ENCODE peak calls at places on chromosomes 1 and 21, in six cellular contexts. One of them, this sample, is unnamed.

GRCh38 chr1:145959333-145959732 is 1.5 kb upstream of the LIX1L start:
- DNase-seq in H9: no peak
- DNase-seq in mesenchymal stem cell: no peak
- DNase-seq in mesendoderm: no peak
- DNase-seq in IMR-90: no peak
- DNase-seq in H1: no peak
- DNase-seq in this sample: no peak

GRCh38 chr1:56330400-56331026 is 248.8 kb downstream of the PLPP3 start:
- DNase-seq in H9: no peak
- DNase-seq in mesenchymal stem cell: peak
- DNase-seq in mesendoderm: peak
- DNase-seq in IMR-90: peak
- DNase-seq in H1: no peak
- DNase-seq in this sample: no peak

GRCh38 chr1:113758631-113759340 is 500 bp downstream of the PHTF1 start:
- DNase-seq in H9: peak
- DNase-seq in mesenchymal stem cell: peak
- DNase-seq in mesendoderm: peak
- DNase-seq in IMR-90: peak
- DNase-seq in H1: peak
- DNase-seq in this sample: peak

GRCh38 chr1:48536477-48536876 is 64.5 kb upstream of the SPATA6 start:
- DNase-seq in H9: no peak
- DNase-seq in mesenchymal stem cell: no peak
- DNase-seq in mesendoderm: no peak
- DNase-seq in IMR-90: no peak
- DNase-seq in H1: no peak
- DNase-seq in this sample: no peak

GRCh38 chr1:84772428-84772943 is 82.2 kb upstream of the SSX2IP start:
- DNase-seq in H9: peak
- DNase-seq in mesenchymal stem cell: peak
- DNase-seq in mesendoderm: peak
- DNase-seq in IMR-90: peak
- DNase-seq in H1: peak
- DNase-seq in this sample: peak

GRCh38 chr1:32122141-32122540 is 14.3 kb downstream of the KPNA6 start:
- DNase-seq in H9: no peak
- DNase-seq in mesenchymal stem cell: no peak
- DNase-seq in mesendoderm: no peak
- DNase-seq in IMR-90: no peak
- DNase-seq in H1: no peak
- DNase-seq in this sample: no peak

GRCh38 chr1:6075747-6076146 is 30.1 kb downstream of the KCNAB2 start:
- DNase-seq in H9: no peak
- DNase-seq in mesenchymal stem cell: peak
- DNase-seq in mesendoderm: peak
- DNase-seq in IMR-90: no peak
- DNase-seq in H1: no peak
- DNase-seq in this sample: no peak

GRCh38 chr21:43740497-43741156 is 21.7 kb downstream of the PDXK start:
- DNase-seq in H9: peak
- DNase-seq in mesenchymal stem cell: peak
- DNase-seq in mesendoderm: peak
- DNase-seq in IMR-90: no peak
- DNase-seq in H1: peak
- DNase-seq in this sample: peak

GRCh38 chr1:238681021-238681420 is 705.3 kb upstream of the CHRM3 start:
- DNase-seq in H9: no peak
- DNase-seq in mesenchymal stem cell: peak
- DNase-seq in mesendoderm: no peak
- DNase-seq in IMR-90: peak
- DNase-seq in H1: no peak
- DNase-seq in this sample: no peak

GRCh38 chr1:14778882-14779594 is 180.6 kb downstream of the KAZN start:
- DNase-seq in H9: peak
- DNase-seq in mesenchymal stem cell: peak
- DNase-seq in mesendoderm: peak
- DNase-seq in IMR-90: peak
- DNase-seq in H1: peak
- DNase-seq in this sample: peak

DNA sequence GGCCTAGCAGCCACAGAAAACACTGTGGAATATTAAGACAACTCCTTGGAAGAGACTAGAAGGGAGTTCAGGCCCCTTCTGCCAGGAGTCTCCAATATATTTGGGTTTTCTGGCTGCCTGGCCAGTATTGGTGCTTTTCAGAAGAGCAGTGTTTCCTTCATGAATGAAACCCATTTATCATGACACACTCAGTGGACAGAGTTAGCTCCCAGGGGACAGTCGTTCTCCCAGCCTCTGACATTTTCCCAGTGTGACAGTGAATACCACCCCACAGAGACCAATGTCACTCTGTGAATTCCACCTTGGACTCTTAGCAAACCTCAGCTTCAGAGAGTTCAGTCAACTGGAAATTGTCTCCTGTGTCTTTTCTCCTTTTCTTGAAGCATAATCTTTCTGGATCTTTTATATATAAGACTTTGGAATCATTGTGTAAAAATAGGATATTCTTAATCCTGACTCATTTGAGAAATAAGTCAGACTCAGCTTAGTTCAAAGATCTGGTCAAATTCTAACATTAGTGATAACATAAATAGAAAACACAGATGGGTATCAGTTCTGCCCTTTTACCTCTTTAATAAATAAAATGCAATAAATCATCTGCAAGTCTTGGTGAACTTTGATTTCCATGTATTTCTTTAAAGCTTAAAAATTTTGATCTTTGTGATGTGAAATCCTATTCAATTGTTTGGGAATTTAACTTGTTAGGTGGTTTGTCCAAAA is 40.4 kb downstream of the GNG12 start:
- DNase-seq in H9: no peak
- DNase-seq in mesenchymal stem cell: no peak
- DNase-seq in mesendoderm: no peak
- DNase-seq in IMR-90: peak
- DNase-seq in H1: no peak
- DNase-seq in this sample: no peak
- H2BK15ac ChIP-seq in H9: no peak
- H2BK15ac ChIP-seq in mesenchymal stem cell: no peak
- H2BK15ac ChIP-seq in mesendoderm: no peak
- H2BK15ac ChIP-seq in IMR-90: peak
- H2BK15ac ChIP-seq in H1: no peak
- H2BK15ac ChIP-seq in this sample: no peak

DNA sequence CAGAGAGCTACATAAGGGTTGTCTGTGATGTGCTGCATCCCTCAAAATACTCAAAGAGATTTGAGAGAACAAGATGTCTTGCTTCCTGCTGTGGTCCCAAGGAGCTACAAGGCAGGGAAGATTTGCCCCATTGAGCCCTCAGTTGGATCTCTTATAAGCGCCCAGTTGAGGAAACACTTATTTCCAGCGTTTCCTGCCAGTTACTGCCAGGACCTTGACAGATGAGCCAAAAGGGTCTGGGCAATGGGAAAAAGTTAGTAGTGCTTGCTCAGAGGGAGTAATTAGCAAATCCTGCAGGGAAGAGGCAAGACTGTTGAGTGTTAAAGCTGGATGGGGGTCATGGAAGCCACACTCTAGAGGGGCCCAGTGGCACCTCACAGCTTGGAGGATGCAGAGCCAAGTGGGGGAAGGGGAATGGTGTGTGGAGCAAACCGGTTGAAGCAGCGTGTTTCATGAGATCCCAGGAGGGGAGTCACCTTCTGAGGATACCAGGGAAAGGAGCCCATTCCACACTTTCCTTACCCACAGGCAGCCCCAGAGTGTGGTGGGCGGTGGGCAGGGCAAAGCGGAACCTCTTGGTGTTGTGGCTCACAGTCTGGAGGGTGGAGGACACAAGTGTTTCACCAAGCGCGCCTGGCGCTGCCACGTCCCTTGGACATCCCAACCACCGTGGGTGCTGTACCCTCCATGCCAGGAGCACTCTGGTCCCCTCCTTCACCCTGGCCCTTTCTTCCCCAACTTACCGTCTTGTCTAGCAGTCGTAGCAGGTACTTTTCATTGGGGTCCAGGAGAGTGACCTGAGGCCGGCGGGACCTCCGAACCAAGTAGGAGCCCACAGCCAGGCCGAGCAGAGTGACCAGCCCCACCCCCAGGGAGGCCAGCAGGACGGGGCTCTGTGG is 802 bp downstream of the CYB5R1 start:
- DNase-seq in H9: no peak
- DNase-seq in mesenchymal stem cell: no peak
- DNase-seq in mesendoderm: no peak
- DNase-seq in IMR-90: no peak
- DNase-seq in H1: no peak
- DNase-seq in this sample: no peak
- H2BK15ac ChIP-seq in H9: no peak
- H2BK15ac ChIP-seq in mesenchymal stem cell: no peak
- H2BK15ac ChIP-seq in mesendoderm: no peak
- H2BK15ac ChIP-seq in IMR-90: no peak
- H2BK15ac ChIP-seq in H1: no peak
- H2BK15ac ChIP-seq in this sample: no peak

DNA sequence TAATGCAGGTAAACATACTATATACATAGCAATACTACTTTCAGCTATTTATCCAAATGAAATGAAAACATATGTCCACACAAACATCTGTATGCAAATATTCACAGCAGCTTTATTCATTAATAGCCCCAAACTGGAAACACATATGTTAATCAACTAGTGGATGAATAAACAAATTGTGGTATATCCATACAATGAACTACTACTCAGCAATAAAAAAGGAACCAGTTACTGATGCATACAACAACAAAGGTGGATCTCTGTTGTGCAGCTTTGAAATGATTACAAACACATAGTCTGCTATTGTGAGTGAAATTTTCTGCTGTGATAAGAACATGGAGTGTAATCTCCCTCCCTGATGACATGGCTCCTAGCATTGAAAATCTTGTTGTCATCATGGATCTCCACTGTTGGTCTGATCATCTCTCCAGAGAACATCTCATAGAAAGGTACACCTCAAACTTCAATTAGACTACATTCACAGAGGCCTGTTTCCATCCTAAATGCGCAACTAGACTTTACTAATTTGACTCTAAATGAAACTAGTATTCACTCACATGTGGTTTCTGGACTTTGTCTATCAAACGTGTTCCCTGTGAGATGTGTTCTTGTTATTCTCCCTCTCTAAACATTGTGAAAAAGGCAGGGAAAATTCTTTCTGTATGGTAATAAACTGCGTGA is 10.7 kb downstream of the INTS7 start:
- DNase-seq in H9: no peak
- DNase-seq in mesenchymal stem cell: no peak
- DNase-seq in mesendoderm: no peak
- DNase-seq in IMR-90: no peak
- DNase-seq in H1: no peak
- DNase-seq in this sample: no peak
- H2BK15ac ChIP-seq in H9: no peak
- H2BK15ac ChIP-seq in mesenchymal stem cell: no peak
- H2BK15ac ChIP-seq in mesendoderm: no peak
- H2BK15ac ChIP-seq in IMR-90: no peak
- H2BK15ac ChIP-seq in H1: no peak
- H2BK15ac ChIP-seq in this sample: no peak

DNA sequence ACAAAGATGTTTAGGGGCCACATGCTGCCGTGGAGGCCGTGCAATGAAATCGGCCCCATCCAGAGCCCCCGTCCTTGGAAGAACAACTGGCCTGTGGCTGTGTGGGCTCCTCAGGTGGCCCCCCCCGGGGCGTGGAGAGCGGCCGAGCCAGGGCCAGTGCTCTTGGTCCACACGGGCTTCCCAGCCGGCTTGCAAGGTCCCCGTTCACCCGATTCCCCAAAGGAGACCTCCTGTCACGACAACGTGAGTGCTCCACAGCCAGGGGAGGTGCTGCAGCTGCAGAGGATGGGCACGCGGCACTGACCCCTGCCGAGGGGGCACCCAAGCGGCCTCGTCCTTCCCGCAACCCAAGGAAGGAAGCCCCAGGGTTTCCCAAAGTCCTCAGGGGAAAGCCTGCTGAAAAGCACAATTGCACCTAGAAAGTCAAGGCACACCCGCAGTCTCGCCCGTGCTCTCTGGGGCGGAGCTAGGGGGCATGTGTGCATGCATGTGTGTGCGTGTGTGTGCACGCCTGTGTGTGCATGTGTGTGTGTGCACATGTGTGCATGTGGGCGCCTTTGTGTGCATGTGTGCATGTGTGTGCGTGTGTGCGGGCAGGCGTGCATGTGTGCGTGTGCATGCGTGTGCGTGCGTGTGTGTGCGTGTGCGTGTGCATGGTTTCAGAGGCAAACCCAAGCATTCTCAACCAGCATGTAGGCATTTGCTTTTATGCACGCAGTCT is 48.2 kb downstream of the SLX9 start:
- DNase-seq in H9: no peak
- DNase-seq in mesenchymal stem cell: no peak
- DNase-seq in mesendoderm: no peak
- DNase-seq in IMR-90: no peak
- DNase-seq in H1: no peak
- DNase-seq in this sample: no peak
- H2BK15ac ChIP-seq in H9: no peak
- H2BK15ac ChIP-seq in mesenchymal stem cell: no peak
- H2BK15ac ChIP-seq in mesendoderm: no peak
- H2BK15ac ChIP-seq in IMR-90: no peak
- H2BK15ac ChIP-seq in H1: no peak
- H2BK15ac ChIP-seq in this sample: no peak

GRCh38 chr1:11805454-11806306 is at the start of the genes CLCN6 and MTHFR:
- DNase-seq in H9: peak
- DNase-seq in mesenchymal stem cell: peak
- DNase-seq in mesendoderm: peak
- DNase-seq in IMR-90: peak
- DNase-seq in H1: peak
- DNase-seq in this sample: peak
- H2BK15ac ChIP-seq in H9: no peak
- H2BK15ac ChIP-seq in mesenchymal stem cell: peak
- H2BK15ac ChIP-seq in mesendoderm: no peak
- H2BK15ac ChIP-seq in IMR-90: peak
- H2BK15ac ChIP-seq in H1: no peak
- H2BK15ac ChIP-seq in this sample: peak

DNA sequence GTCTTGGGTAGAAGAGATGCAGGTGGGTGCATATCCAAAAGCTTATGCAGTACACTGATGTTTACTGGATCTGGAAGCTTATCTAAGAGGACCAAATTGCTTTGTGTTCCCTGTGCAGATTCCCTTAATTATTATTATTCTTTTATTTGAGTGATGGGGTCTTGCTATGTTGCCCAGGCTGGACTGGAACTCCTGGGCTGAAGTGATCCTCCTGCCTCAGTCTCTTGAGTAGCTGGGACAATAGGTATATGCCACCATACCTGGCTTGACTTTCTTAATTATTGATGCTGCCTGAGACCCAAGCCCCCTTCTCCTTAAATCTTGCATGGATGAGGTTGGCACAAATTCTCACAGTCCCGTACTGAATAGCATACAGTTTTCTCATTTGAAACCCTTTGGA is 83.0 kb downstream of the MACF1 start:
- DNase-seq in H9: no peak
- DNase-seq in mesenchymal stem cell: no peak
- DNase-seq in mesendoderm: no peak
- DNase-seq in IMR-90: no peak
- DNase-seq in H1: no peak
- DNase-seq in this sample: no peak
- H2BK15ac ChIP-seq in H9: no peak
- H2BK15ac ChIP-seq in mesenchymal stem cell: no peak
- H2BK15ac ChIP-seq in mesendoderm: no peak
- H2BK15ac ChIP-seq in IMR-90: no peak
- H2BK15ac ChIP-seq in H1: no peak
- H2BK15ac ChIP-seq in this sample: no peak